ENCODE peak calls at places on chromosomes 11 and 22, in eight cellular contexts. H is pancreas; K is upper lobe of left lung; N is activated CD4-positive, alpha-beta T cell treated with anti-CD3 and anti-CD28 coated beads for 36 hours; R is psoas muscle; L is naive B cell; B is mucosa of descending colon; A is heart left ventricle. J is an unnamed sample.
A peak's percentile ranks its signal among the peaks of the same experiment; 100 is the strongest.

GRCh38 chr11:128198206-128198605 is 389.2 kb downstream of the ETS1 start:
- ATAC-seq in H (no peak), K (no peak), N (no peak), R (no peak), L (no peak), B (no peak), A (no peak), J (no peak)

GRCh38 chr22:17120711-17121234 is 387 bp downstream of the TMEM121B start:
- ATAC-seq in H (peak; percentile 5), K (no peak), N (peak; percentile 31), R (peak; percentile 14), L (peak; percentile 43), B (peak; percentile 5), A (no peak), J (no peak)

GRCh38 chr11:65653229-65654225 is 9.2 kb downstream of the RELA start:
- ATAC-seq in H (peak; percentile 2), K (peak; percentile 9), N (no peak), R (no peak), L (no peak), B (peak; percentile 10), A (no peak), J (no peak)

GRCh38 chr11:134047586-134047999 is 21.3 kb upstream of the JAM3 start:
- ATAC-seq in H (no peak), K (peak; percentile 39), N (no peak), R (peak; percentile 60), L (no peak), B (peak; percentile 6), A (peak; percentile 82), J (peak; percentile 93)

GRCh38 chr11:15229069-15229468 is 114.3 kb downstream of the INSC start:
- ATAC-seq in H (no peak), K (no peak), N (no peak), R (no peak), L (no peak), B (no peak), A (no peak), J (no peak)

GRCh38 chr11:78179459-78180071 is 8.9 kb downstream of the KCTD21 start:
- ATAC-seq in H (no peak), K (peak; percentile 15), N (no peak), R (no peak), L (no peak), B (peak; percentile 17), A (peak; percentile 54), J (no peak)

GRCh38 chr11:44243633-44244343 is 66.2 kb downstream of the ALX4 start:
- ATAC-seq in H (peak; percentile 69), K (no peak), N (no peak), R (no peak), L (no peak), B (no peak), A (no peak), J (no peak)

GRCh38 chr11:108906826-108907225 is 242.0 kb downstream of the DDX10 start:
- ATAC-seq in H (no peak), K (no peak), N (no peak), R (peak; percentile 48), L (no peak), B (no peak), A (no peak), J (no peak)

GRCh38 chr11:67556244-67556643 is 27.4 kb upstream of the GSTP1 start:
- ATAC-seq in H (no peak), K (no peak), N (no peak), R (no peak), L (no peak), B (no peak), A (no peak), J (no peak)

GRCh38 chr11:87185228-87185627 is 147.5 kb downstream of the TMEM135 start:
- ATAC-seq in H (no peak), K (no peak), N (no peak), R (no peak), L (no peak), B (no peak), A (no peak), J (no peak)

GRCh38 chr11:75639752-75640151 is 29.1 kb downstream of the MAP6 start:
- ATAC-seq in H (peak; percentile 93), K (peak; percentile 87), N (no peak), R (peak; percentile 28), L (peak; percentile 98), B (peak; percentile 78), A (peak; percentile 93), J (peak; percentile 82)